ENCODE peak calls at places on chromosomes 11 and 22, in seven cellular contexts. K is NCI-H345; R is colonic mucosa; F is left ventricle myocardium inferior; U is stimulated activated CD8-positive, alpha-beta memory T cell treated with anti-CD3 and anti-CD28 coated beads, Interleukin-15, amount 100 ng/mL, for 1 hour; B is activated CD4-positive, alpha-beta T cell treated with anti-CD3 and anti-CD28 coated beads, Interleukin-2, amount 10 ng/mL, durations not matched to agents 7 days and 5 days; J is activated naive CD4-positive, alpha-beta T cell treated with anti-CD3 and anti-CD28 coated beads for 36 hours. D is an unnamed sample.
A peak's percentile ranks its signal among the peaks of the same experiment; 100 is the strongest.

GRCh38 chr11:80320226-80320625 is 879.4 kb upstream of the TENM4 start:
- DNase-seq in R (no peak), J (no peak), K (peak; percentile 49), B (no peak), F (no peak), U (no peak), D (no peak)

GRCh38 chr11:97683733-97684132 is 1293.9 kb downstream of the JRKL start:
- DNase-seq in R (no peak), B (no peak), K (no peak), U (no peak), F (no peak), J (no peak), D (no peak)

GRCh38 chr11:521179-521688 is 14.1 kb downstream of the HRAS start:
- DNase-seq in J (no peak), R (no peak), U (no peak), K (no peak), B (no peak), F (no peak), D (no peak)

GRCh38 chr11:66069715-66070603 is at the start of gene PACS1:
- DNase-seq in K (peak; percentile 72), J (peak; percentile 81), U (peak; percentile 50), F (peak; percentile 86), R (peak; percentile 72), B (peak; percentile 79), D (peak; percentile 86)

GRCh38 chr11:35842958-35843357 is 100.9 kb upstream of the LDLRAD3 start:
- DNase-seq in K (no peak), F (no peak), B (no peak), R (no peak), J (no peak), U (no peak), D (no peak)

GRCh38 chr11:19244084-19244483 is 3.3 kb upstream of the E2F8 start:
- DNase-seq in B (no peak), J (no peak), R (peak; percentile 45), U (no peak), F (no peak), K (no peak), D (no peak)

GRCh38 chr11:17406082-17406817 is 17.8 kb upstream of the KCNJ11 start:
- DNase-seq in J (no peak), B (no peak), U (no peak), K (no peak), F (no peak), R (no peak), D (no peak)

GRCh38 chr22:17972385-17973181 is 51.8 kb downstream of the MICAL3 start:
- DNase-seq in K (no peak), R (no peak), U (no peak), J (no peak), B (no peak), F (no peak), D (peak; percentile 60)

GRCh38 chr11:118856314-118856713 is 27.4 kb upstream of the CXCR5 start:
- DNase-seq in K (no peak), R (no peak), U (no peak), B (no peak), J (no peak), F (no peak), D (no peak)